ENCODE peak calls at places on chromosomes 11 and 22, in seven cellular contexts. K, W, U, Z, C, T and Q are unnamed samples.

GRCh38 chr11:46216040-46216764 is 61.3 kb upstream of the CREB3L1 start:
- DNase-seq in K (no peak), W (no peak), U (no peak), Z (no peak), C (no peak), T (no peak), Q (peak; percentile 46)

GRCh38 chr11:46686886-46687810 is 13.3 kb downstream of the ARHGAP1 start:
- DNase-seq in K (peak; percentile 69), W (no peak), U (no peak), Z (no peak), C (no peak), T (no peak), Q (no peak)

GRCh38 chr11:65551572-65552398 is 6.4 kb downstream of the LTBP3 start:
- DNase-seq in K (no peak), W (no peak), U (no peak), Z (peak; percentile 71), C (peak; percentile 88), T (no peak), Q (peak; percentile 81)

GRCh38 chr22:19820880-19821522 is 33.7 kb downstream of the GNB1L start:
- DNase-seq in K (no peak), W (no peak), U (no peak), Z (no peak), C (peak; percentile 56), T (no peak), Q (no peak)

GRCh38 chr11:10906521-10906920 is 48.7 kb upstream of the ZBED5 start:
- DNase-seq in K (no peak), W (no peak), U (no peak), Z (no peak), C (no peak), T (no peak), Q (no peak)

GRCh38 chr11:93279911-93280347 is 50.6 kb upstream of the DEUP1 start:
- DNase-seq in K (no peak), W (no peak), U (no peak), Z (peak; percentile 30), C (no peak), T (no peak), Q (no peak)

GRCh38 chr11:28966951-28967350 is 858.8 kb downstream of the METTL15 start:
- DNase-seq in K (no peak), W (no peak), U (no peak), Z (no peak), C (no peak), T (no peak), Q (no peak)

GRCh38 chr22:28951530-28951929 is 68.2 kb downstream of the ZNRF3 start:
- DNase-seq in K (no peak), W (no peak), U (no peak), Z (no peak), C (no peak), T (no peak), Q (no peak)

GRCh38 chr22:29625090-29625825 is 21.8 kb downstream of the NF2 start:
- DNase-seq in K (peak; percentile 71), W (peak; percentile 11), U (peak; percentile 40), Z (peak; percentile 42), C (no peak), T (peak; percentile 40), Q (peak; percentile 71)

GRCh38 chr11:3797329-3798090 is at the start of gene NUP98:
- DNase-seq in K (peak; percentile 98), W (peak; percentile 100), U (peak; percentile 99), Z (peak; percentile 99), C (peak; percentile 100), T (peak; percentile 100), Q (peak; percentile 100)

GRCh38 chr11:3796346-3796745 is 1.0 kb downstream of the NUP98 start:
- DNase-seq in K (no peak), W (no peak), U (no peak), Z (no peak), C (no peak), T (peak; percentile 13), Q (no peak)

GRCh38 chr11:3796796-3797328 is 492 bp downstream of the NUP98 start:
- DNase-seq in K (no peak), W (no peak), U (no peak), Z (peak; percentile 83), C (no peak), T (no peak), Q (peak; percentile 57)

GRCh38 chr11:3799143-3799542 is 1.8 kb upstream of the NUP98 start:
- DNase-seq in K (no peak), W (no peak), U (no peak), Z (no peak), C (peak; percentile 17), T (no peak), Q (no peak)

DNA sequence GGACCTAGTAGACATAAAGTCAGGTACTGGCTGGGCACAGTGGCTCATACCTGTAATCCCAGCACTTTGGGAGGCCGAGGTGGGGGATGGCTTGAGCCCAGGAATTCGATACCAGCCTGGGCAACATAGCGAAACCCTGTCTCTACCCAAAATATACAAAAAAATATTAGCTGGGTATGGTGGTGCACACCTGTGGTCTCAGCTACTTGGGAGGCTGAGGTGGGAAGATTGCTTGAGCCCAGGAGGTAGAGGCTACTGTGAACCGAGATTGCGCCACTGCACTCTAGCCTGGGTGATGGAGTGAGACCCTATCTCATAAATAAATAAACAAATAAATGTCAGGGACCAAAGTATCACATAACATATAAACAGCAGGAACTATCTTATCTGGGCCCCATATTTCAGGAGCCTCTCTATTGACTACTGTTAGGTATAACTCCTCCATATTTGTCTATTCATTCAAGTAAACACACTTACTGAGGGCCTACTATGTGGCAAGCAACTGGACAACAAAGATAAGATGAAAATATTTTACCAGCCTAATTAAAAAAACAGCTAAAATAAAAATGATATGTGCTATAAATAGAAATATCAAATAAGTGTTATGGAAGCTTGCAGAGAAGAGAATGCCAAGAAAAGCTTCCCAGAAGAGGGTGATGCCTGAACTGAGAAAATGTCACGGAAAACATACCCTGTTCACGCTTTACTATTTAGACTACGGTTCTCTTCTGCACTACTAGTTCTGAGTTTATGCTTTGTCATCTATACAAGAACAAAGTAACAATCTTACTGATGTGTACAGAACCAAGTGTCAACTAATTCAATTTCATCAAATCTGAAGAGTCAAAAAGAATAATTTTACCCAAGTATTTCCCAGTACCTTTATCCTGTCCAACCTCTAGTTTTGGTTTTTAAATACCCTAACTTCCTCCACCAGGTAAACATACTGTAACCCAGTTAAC is 1.9 kb downstream of the NUP98 start:
- DNase-seq in K (no peak), W (no peak), U (no peak), Z (no peak), C (no peak), T (no peak), Q (no peak)
- H3K4me3 ChIP-seq in K (peak overlapping the region; percentile 98), W (peak overlapping the region; percentile 81), U (peak overlapping the region; percentile 98), Z (peak overlapping the region; percentile 41), C (peak overlapping the region; percentile 89), T (peak overlapping the region; percentile 96), Q (peak overlapping the region; percentile 92)

DNA sequence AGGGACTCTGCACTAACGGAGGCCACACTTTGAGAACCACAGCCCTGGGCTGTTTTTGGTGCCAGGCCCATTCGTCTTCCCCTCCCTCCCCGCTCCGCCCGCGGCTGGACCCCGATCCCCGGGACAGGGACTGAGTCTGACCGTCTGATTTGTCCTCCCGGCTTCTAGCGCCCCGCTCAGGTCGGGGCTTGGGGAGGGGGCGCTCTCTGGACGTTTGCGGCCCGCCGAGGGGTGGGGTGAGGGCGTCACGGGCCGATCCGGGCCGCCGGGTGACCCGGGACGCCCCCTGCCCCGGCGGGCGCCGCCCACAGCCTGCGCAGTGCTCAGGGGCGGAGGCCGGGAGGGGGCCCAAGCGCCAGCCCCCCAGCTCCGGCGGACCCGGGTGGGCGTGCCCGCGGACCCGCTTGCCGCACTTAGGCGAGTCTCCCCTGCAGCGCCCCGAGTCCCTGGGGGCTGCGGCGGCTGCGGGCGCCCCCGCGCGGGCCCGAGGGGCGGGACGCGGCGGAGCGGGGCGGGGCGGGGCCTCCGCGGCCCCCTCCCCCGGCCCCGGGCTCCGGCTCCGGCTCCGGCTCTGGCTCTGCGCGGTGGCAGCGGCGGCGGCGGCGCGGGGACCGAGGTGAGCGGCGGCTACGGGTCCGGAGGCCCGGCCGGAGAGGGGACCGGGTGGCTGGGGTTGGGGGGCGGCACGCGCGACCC is 33.7 kb upstream of the PRR5 start:
- DNase-seq in K (no peak), W (no peak), U (no peak), Z (peak; percentile 68), C (no peak), T (peak; percentile 42), Q (no peak)
- H3K4me3 ChIP-seq in K (peak overlapping the region; percentile 41), W (peak overlapping the region; percentile 45), U (peak overlapping the region; percentile 49), Z (peak overlapping the region; percentile 72), C (peak overlapping the region; percentile 51), T (peak overlapping the region; percentile 73), Q (no peak overlapping the region)

GRCh38 chr11:119891392-119891791 is 162.4 kb upstream of the NECTIN1 start:
- DNase-seq in K (no peak), W (no peak), U (no peak), Z (peak; percentile 79), C (no peak), T (no peak), Q (no peak)

GRCh38 chr11:119889728-119890280 is 160.8 kb upstream of the NECTIN1 start:
- DNase-seq in K (no peak), W (no peak), U (no peak), Z (no peak), C (peak; percentile 21), T (no peak), Q (no peak)

GRCh38 chr11:119889111-119889510 is 160.1 kb upstream of the NECTIN1 start:
- DNase-seq in K (no peak), W (no peak), U (no peak), Z (no peak), C (peak; percentile 31), T (no peak), Q (no peak)

GRCh38 chr11:119892311-119892808 is 163.4 kb upstream of the NECTIN1 start:
- DNase-seq in K (no peak), W (no peak), U (no peak), Z (peak; percentile 60), C (no peak), T (no peak), Q (no peak)

DNA sequence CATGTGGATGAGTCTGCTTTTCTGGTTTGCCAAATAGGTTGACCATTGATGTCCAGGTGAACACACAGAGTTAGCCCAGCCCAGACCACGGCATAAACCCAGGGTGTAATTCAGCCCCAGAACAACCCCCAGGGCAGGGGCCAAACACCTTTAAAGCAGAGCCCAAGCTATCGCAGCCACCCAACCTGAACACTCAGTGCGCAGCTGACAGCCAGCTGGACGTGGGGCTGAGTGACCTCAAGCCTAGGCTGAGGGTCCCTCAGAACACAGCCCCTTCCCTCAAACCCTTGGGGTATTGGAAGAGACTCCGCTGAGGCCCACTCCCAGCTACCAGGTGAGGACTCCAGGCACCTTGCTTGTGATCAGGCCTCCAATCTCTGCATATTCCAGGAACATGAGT is 161.5 kb upstream of the NECTIN1 start:
- DNase-seq in K (no peak), W (no peak), U (no peak), Z (no peak), C (peak; percentile 30), T (no peak), Q (no peak)
- H3K4me3 ChIP-seq in K (no peak overlapping the region), W (no peak overlapping the region), U (no peak overlapping the region), Z (no peak overlapping the region), C (no peak overlapping the region), T (no peak overlapping the region), Q (no peak overlapping the region)

DNA sequence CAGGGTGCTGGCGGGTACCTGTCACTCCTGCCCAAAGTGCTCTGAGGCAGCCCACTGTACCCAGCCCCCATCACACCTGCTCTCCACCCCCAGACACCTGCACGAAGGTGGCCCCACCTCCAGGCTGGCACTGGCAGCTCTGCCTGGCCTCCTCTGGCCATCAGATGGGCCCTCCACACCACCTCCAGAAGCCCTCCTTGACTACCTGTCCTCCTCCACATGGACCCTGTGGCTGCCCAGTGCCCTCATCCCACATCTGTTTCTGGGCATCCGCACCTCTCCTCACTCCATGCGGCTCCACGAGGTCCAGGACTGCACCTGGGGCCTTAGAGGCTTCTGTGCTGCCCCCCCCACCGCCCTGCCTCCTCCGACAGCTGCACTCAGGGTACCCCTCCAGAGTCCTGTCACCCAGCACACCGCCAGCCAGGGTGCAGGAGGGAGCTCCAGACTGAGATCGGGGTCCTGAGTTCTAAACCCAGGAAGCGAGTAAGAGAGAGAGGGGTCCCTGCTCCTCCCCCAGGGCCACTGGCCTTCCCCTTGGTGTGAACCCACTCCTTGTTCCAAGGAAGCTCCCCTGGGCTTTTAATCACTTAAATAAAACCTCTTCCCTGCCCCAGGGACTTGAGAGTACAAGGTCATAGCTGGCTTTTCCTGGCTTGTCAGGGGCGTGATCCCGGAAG is 1.7 kb downstream of the CTSD start:
- DNase-seq in K (no peak), W (no peak), U (no peak), Z (no peak), C (peak; percentile 65), T (no peak), Q (no peak)
- H3K4me3 ChIP-seq in K (peak overlapping the region; percentile 86), W (no peak overlapping the region), U (peak overlapping the region; percentile 97), Z (no peak overlapping the region), C (peak overlapping the region; percentile 97), T (peak overlapping the region; percentile 70), Q (no peak overlapping the region)